ENCODE peak calls at places on chromosome 11, in seven cellular contexts. One of them, this sample, is unnamed.

GRCh38 chr11:67282155-67282875 is 6.8 kb upstream of the ANKRD13D start:
- DNase-seq in caudate nucleus: no peak
- DNase-seq in lower lobe of right lung: peak; percentile 30
- DNase-seq in OCI-LY7: no peak
- DNase-seq in colonic mucosa: no peak
- DNase-seq in heart right ventricle: no peak
- DNase-seq in left ventricle myocardium inferior: peak; percentile 17
- DNase-seq in this sample: peak; percentile 77

GRCh38 chr11:120467627-120468026 is 43.9 kb upstream of the GRIK4 start:
- DNase-seq in caudate nucleus: no peak
- DNase-seq in lower lobe of right lung: no peak
- DNase-seq in OCI-LY7: no peak
- DNase-seq in colonic mucosa: no peak
- DNase-seq in heart right ventricle: no peak
- DNase-seq in left ventricle myocardium inferior: no peak
- DNase-seq in this sample: no peak

GRCh38 chr11:57402188-57403066 is 12.0 kb upstream of the PRG2 start:
- DNase-seq in caudate nucleus: no peak
- DNase-seq in lower lobe of right lung: no peak
- DNase-seq in OCI-LY7: no peak
- DNase-seq in colonic mucosa: no peak
- DNase-seq in heart right ventricle: no peak
- DNase-seq in left ventricle myocardium inferior: no peak
- DNase-seq in this sample: no peak

GRCh38 chr11:75503531-75504099 is 22.1 kb downstream of the GDPD5 start:
- DNase-seq in caudate nucleus: no peak
- DNase-seq in lower lobe of right lung: no peak
- DNase-seq in OCI-LY7: peak; percentile 66
- DNase-seq in colonic mucosa: no peak
- DNase-seq in heart right ventricle: no peak
- DNase-seq in left ventricle myocardium inferior: no peak
- DNase-seq in this sample: no peak

GRCh38 chr11:126129681-126130671 is 67.3 kb upstream of the CDON start:
- DNase-seq in caudate nucleus: no peak
- DNase-seq in lower lobe of right lung: peak; percentile 69
- DNase-seq in OCI-LY7: no peak
- DNase-seq in colonic mucosa: no peak
- DNase-seq in heart right ventricle: no peak
- DNase-seq in left ventricle myocardium inferior: no peak
- DNase-seq in this sample: no peak

GRCh38 chr11:79705648-79706047 is 264.8 kb upstream of the TENM4 start:
- DNase-seq in caudate nucleus: no peak
- DNase-seq in lower lobe of right lung: no peak
- DNase-seq in OCI-LY7: no peak
- DNase-seq in colonic mucosa: no peak
- DNase-seq in heart right ventricle: no peak
- DNase-seq in left ventricle myocardium inferior: no peak
- DNase-seq in this sample: no peak

GRCh38 chr11:22263613-22264012 is 70.7 kb downstream of the ANO5 start:
- DNase-seq in caudate nucleus: no peak
- DNase-seq in lower lobe of right lung: no peak
- DNase-seq in OCI-LY7: no peak
- DNase-seq in colonic mucosa: no peak
- DNase-seq in heart right ventricle: no peak
- DNase-seq in left ventricle myocardium inferior: no peak
- DNase-seq in this sample: no peak

GRCh38 chr11:45983471-45983845 is 61.0 kb downstream of the LARGE2 start:
- DNase-seq in caudate nucleus: no peak
- DNase-seq in lower lobe of right lung: no peak
- DNase-seq in OCI-LY7: no peak
- DNase-seq in colonic mucosa: no peak
- DNase-seq in heart right ventricle: no peak
- DNase-seq in left ventricle myocardium inferior: no peak
- DNase-seq in this sample: no peak

GRCh38 chr11:117392979-117393378 is 65.3 kb downstream of the CEP164 start:
- DNase-seq in caudate nucleus: no peak
- DNase-seq in lower lobe of right lung: no peak
- DNase-seq in OCI-LY7: no peak
- DNase-seq in colonic mucosa: no peak
- DNase-seq in heart right ventricle: no peak
- DNase-seq in left ventricle myocardium inferior: no peak
- DNase-seq in this sample: no peak

GRCh38 chr11:111913031-111913861 is 712 bp downstream of the HSPB2 start:
- DNase-seq in caudate nucleus: peak; percentile 64
- DNase-seq in lower lobe of right lung: no peak
- DNase-seq in OCI-LY7: no peak
- DNase-seq in colonic mucosa: no peak
- DNase-seq in heart right ventricle: peak; percentile 40
- DNase-seq in left ventricle myocardium inferior: no peak
- DNase-seq in this sample: peak; percentile 80

GRCh38 chr11:131504199-131504949 is 134.0 kb downstream of the NTM start:
- DNase-seq in caudate nucleus: peak; percentile 64
- DNase-seq in lower lobe of right lung: no peak
- DNase-seq in OCI-LY7: peak; percentile 3
- DNase-seq in colonic mucosa: no peak
- DNase-seq in heart right ventricle: no peak
- DNase-seq in left ventricle myocardium inferior: no peak
- DNase-seq in this sample: no peak

GRCh38 chr11:79287952-79288351 is 152.9 kb downstream of the TENM4 start:
- DNase-seq in caudate nucleus: no peak
- DNase-seq in lower lobe of right lung: no peak
- DNase-seq in OCI-LY7: no peak
- DNase-seq in colonic mucosa: no peak
- DNase-seq in heart right ventricle: no peak
- DNase-seq in left ventricle myocardium inferior: no peak
- DNase-seq in this sample: no peak

GRCh38 chr11:33040127-33040861 is 922 bp downstream of the TCP11L1 start:
- DNase-seq in caudate nucleus: peak; percentile 47
- DNase-seq in lower lobe of right lung: no peak
- DNase-seq in OCI-LY7: peak; percentile 51
- DNase-seq in colonic mucosa: no peak
- DNase-seq in heart right ventricle: no peak
- DNase-seq in left ventricle myocardium inferior: no peak
- DNase-seq in this sample: no peak

GRCh38 chr11:75534291-75535038 is 8.7 kb upstream of the GDPD5 start:
- DNase-seq in caudate nucleus: no peak
- DNase-seq in lower lobe of right lung: no peak
- DNase-seq in OCI-LY7: no peak
- DNase-seq in colonic mucosa: peak; percentile 78
- DNase-seq in heart right ventricle: no peak
- DNase-seq in left ventricle myocardium inferior: no peak
- DNase-seq in this sample: no peak

GRCh38 chr11:57476883-57477506 is 16.7 kb downstream of the RTN4RL2 start:
- DNase-seq in caudate nucleus: no peak
- DNase-seq in lower lobe of right lung: peak; percentile 59
- DNase-seq in OCI-LY7: peak; percentile 48
- DNase-seq in colonic mucosa: peak; percentile 67
- DNase-seq in heart right ventricle: peak; percentile 36
- DNase-seq in left ventricle myocardium inferior: no peak
- DNase-seq in this sample: peak; percentile 84

DNA sequence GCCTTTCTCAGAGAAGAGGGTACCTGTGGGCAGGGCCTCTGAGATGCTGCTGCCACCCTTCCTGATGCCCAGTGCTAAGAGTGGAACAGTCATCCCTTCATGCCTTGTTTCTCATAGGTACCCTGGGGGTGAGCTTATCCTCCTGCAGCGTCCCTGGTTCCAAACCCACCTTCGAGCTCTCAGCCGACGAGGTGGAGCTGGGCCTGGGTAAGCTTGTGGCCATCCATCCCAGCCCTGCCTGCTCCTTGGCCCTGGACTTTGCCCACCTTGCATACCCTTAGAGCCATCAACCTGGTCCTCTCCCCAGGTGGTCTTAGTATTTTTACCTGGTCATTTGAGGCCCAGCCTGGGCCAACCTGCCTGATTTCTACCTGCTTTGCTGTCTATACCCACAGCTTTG is 8.7 kb downstream of the TKFC start:
- DNase-seq in caudate nucleus: no peak
- DNase-seq in lower lobe of right lung: no peak
- DNase-seq in OCI-LY7: no peak
- DNase-seq in colonic mucosa: no peak
- DNase-seq in heart right ventricle: no peak
- DNase-seq in left ventricle myocardium inferior: no peak
- DNase-seq in this sample: no peak
- H3K27ac ChIP-seq in caudate nucleus: no peak overlapping the region
- H3K27ac ChIP-seq in lower lobe of right lung: no peak overlapping the region
- H3K27ac ChIP-seq in OCI-LY7: no peak overlapping the region
- H3K27ac ChIP-seq in colonic mucosa: no peak overlapping the region
- H3K27ac ChIP-seq in heart right ventricle: no peak overlapping the region
- H3K27ac ChIP-seq in left ventricle myocardium inferior: no peak overlapping the region
- H3K27ac ChIP-seq in this sample: no peak overlapping the region

GRCh38 chr11:72744474-72744873 is 7.7 kb downstream of the ARAP1 start:
- DNase-seq in caudate nucleus: no peak
- DNase-seq in lower lobe of right lung: no peak
- DNase-seq in OCI-LY7: no peak
- DNase-seq in colonic mucosa: no peak
- DNase-seq in heart right ventricle: no peak
- DNase-seq in left ventricle myocardium inferior: no peak
- DNase-seq in this sample: peak; percentile 34

GRCh38 chr11:72747456-72747855 is 4.8 kb downstream of the ARAP1 start:
- DNase-seq in caudate nucleus: no peak
- DNase-seq in lower lobe of right lung: no peak
- DNase-seq in OCI-LY7: no peak
- DNase-seq in colonic mucosa: no peak
- DNase-seq in heart right ventricle: no peak
- DNase-seq in left ventricle myocardium inferior: no peak
- DNase-seq in this sample: peak; percentile 23

GRCh38 chr11:72745511-72745910 is 6.7 kb downstream of the ARAP1 start:
- DNase-seq in caudate nucleus: no peak
- DNase-seq in lower lobe of right lung: no peak
- DNase-seq in OCI-LY7: no peak
- DNase-seq in colonic mucosa: no peak
- DNase-seq in heart right ventricle: no peak
- DNase-seq in left ventricle myocardium inferior: no peak
- DNase-seq in this sample: peak; percentile 32

GRCh38 chr11:72746821-72747220 is 5.4 kb downstream of the ARAP1 start:
- DNase-seq in caudate nucleus: no peak
- DNase-seq in lower lobe of right lung: no peak
- DNase-seq in OCI-LY7: no peak
- DNase-seq in colonic mucosa: no peak
- DNase-seq in heart right ventricle: no peak
- DNase-seq in left ventricle myocardium inferior: no peak
- DNase-seq in this sample: peak; percentile 55

GRCh38 chr11:72745925-72746550 is 6.2 kb downstream of the ARAP1 start:
- DNase-seq in caudate nucleus: no peak
- DNase-seq in lower lobe of right lung: no peak
- DNase-seq in OCI-LY7: no peak
- DNase-seq in colonic mucosa: no peak
- DNase-seq in heart right ventricle: no peak
- DNase-seq in left ventricle myocardium inferior: no peak
- DNase-seq in this sample: peak; percentile 30
- H3K27ac ChIP-seq in caudate nucleus: no peak overlapping the region
- H3K27ac ChIP-seq in lower lobe of right lung: peak overlapping the region; percentile 31
- H3K27ac ChIP-seq in OCI-LY7: no peak overlapping the region
- H3K27ac ChIP-seq in colonic mucosa: no peak overlapping the region
- H3K27ac ChIP-seq in heart right ventricle: no peak overlapping the region
- H3K27ac ChIP-seq in left ventricle myocardium inferior: no peak overlapping the region
- H3K27ac ChIP-seq in this sample: no peak overlapping the region

GRCh38 chr11:121839821-121840220 is 276.2 kb downstream of the BLID start:
- DNase-seq in caudate nucleus: no peak
- DNase-seq in lower lobe of right lung: no peak
- DNase-seq in OCI-LY7: no peak
- DNase-seq in colonic mucosa: no peak
- DNase-seq in heart right ventricle: no peak
- DNase-seq in left ventricle myocardium inferior: no peak
- DNase-seq in this sample: no peak
- H3K27ac ChIP-seq in caudate nucleus: no peak overlapping the region
- H3K27ac ChIP-seq in lower lobe of right lung: no peak overlapping the region
- H3K27ac ChIP-seq in OCI-LY7: no peak overlapping the region
- H3K27ac ChIP-seq in colonic mucosa: no peak overlapping the region
- H3K27ac ChIP-seq in heart right ventricle: no peak overlapping the region
- H3K27ac ChIP-seq in left ventricle myocardium inferior: no peak overlapping the region
- H3K27ac ChIP-seq in this sample: no peak overlapping the region

DNA sequence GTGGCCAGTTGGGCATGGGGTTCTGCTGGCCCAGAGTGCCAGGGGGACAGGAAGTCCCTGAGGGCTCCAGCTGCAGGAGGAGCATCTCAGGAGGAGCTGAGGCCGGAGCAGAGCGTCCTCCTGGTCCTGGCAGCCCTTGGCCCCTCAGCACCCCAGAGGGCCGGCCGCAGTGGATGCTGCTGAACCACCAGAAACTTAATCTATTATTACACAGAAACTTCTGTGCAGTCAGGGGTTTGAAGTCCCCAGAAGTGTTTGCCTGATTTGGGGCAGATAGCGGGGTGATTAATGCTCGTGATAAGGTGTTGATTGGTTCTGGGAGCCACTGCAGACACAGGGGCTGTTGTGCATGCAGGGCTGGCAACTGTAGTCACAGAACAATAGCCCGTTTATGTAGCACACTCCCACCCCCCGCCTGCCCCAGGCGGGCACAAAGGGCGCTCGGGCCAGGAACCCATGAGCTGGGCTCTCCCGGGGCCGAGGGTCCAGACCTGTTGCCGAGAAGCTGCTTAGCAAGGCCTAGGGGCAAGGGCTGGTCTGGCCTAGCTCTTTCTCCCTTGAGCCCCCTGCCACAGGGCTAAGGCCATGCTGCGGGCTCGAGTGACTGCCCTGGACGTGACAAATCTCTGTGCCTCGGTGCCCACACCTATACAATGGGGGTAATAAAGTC is 29.0 kb upstream of the KCNQ1OT1 start:
- DNase-seq in caudate nucleus: peak; percentile 81
- DNase-seq in lower lobe of right lung: no peak
- DNase-seq in OCI-LY7: no peak
- DNase-seq in colonic mucosa: no peak
- DNase-seq in heart right ventricle: no peak
- DNase-seq in left ventricle myocardium inferior: no peak
- DNase-seq in this sample: no peak
- H3K27ac ChIP-seq in caudate nucleus: peak overlapping the region; percentile 98
- H3K27ac ChIP-seq in lower lobe of right lung: no peak overlapping the region
- H3K27ac ChIP-seq in OCI-LY7: no peak overlapping the region
- H3K27ac ChIP-seq in colonic mucosa: no peak overlapping the region
- H3K27ac ChIP-seq in heart right ventricle: no peak overlapping the region
- H3K27ac ChIP-seq in left ventricle myocardium inferior: no peak overlapping the region
- H3K27ac ChIP-seq in this sample: no peak overlapping the region

This sample was measured in kidney.